ENCODE peak calls at places on chromosomes 13 and 19, in four cellular contexts. T, D, V and B are unnamed samples.

GRCh38 chr19:33429891-33430673 is 56.6 kb downstream of the CEBPG start:
- DNase-seq in D (no peak), T (peak), V (peak), B (no peak)

GRCh38 chr19:30666301-30666803 is 294.2 kb downstream of the ZNF536 start:
- DNase-seq in D (peak), T (no peak), V (peak), B (no peak)

GRCh38 chr13:41386206-41386605 is 71.1 kb upstream of the RGCC start:
- DNase-seq in T (no peak), V (no peak), D (no peak), B (no peak)

GRCh38 chr19:40989453-40989852 is 1.6 kb upstream of the CYP2B6 start:
- DNase-seq in T (no peak), V (no peak), D (no peak), B (no peak)

GRCh38 chr19:8487137-8487851 is 15.1 kb downstream of the PRAM1 start:
- DNase-seq in D (no peak), V (peak), T (peak), B (no peak)

GRCh38 chr19:29277107-29277506 is 64.2 kb upstream of the UQCRFS1 start:
- DNase-seq in T (peak), D (no peak), V (no peak), B (no peak)

GRCh38 chr19:45087531-45087930 is 5.4 kb upstream of the PPP1R37 start:
- DNase-seq in D (no peak), V (no peak), T (no peak), B (no peak)

GRCh38 chr19:38213911-38214625 is 10.0 kb downstream of the DPF1 start:
- DNase-seq in T (no peak), D (no peak), V (no peak), B (peak)

GRCh38 chr19:29062486-29063435 is 150.2 kb downstream of the UQCRFS1 start:
- DNase-seq in D (no peak), T (no peak), V (no peak), B (no peak)

GRCh38 chr13:43377149-43377548 is 353.8 kb downstream of the DNAJC15 start:
- DNase-seq in T (no peak), D (peak), V (no peak), B (no peak)

GRCh38 chr13:32228330-32229041 is 86.7 kb downstream of the ZAR1L start:
- DNase-seq in D (no peak), V (no peak), T (no peak), B (no peak)

GRCh38 chr19:3479177-3479818 is 1.0 kb downstream of the SMIM24 start:
- DNase-seq in D (no peak), T (no peak), V (peak), B (no peak)

GRCh38 chr19:40862785-40863184 is 12.5 kb upstream of the CYP2A6 start:
- DNase-seq in D (no peak), V (no peak), T (no peak), B (no peak)

GRCh38 chr19:6589711-6590457 is 1.1 kb downstream of the CD70 start:
- DNase-seq in D (no peak), T (no peak), V (no peak), B (no peak)

GRCh38 chr19:33390120-33390907 is 16.8 kb downstream of the CEBPG start:
- DNase-seq in V (peak), D (no peak), T (peak), B (no peak)

GRCh38 chr13:27605610-27606200 is 14.6 kb downstream of the LNX2 start:
- DNase-seq in D (no peak), V (no peak), T (no peak), B (no peak)

GRCh38 chr19:35913589-35913988 is 5.5 kb upstream of the TYROBP start:
- DNase-seq in D (no peak), T (no peak), V (no peak), B (no peak)

GRCh38 chr19:42097461-42097860 is 21.5 kb downstream of the ZNF574 start:
- DNase-seq in V (no peak), T (no peak), D (no peak), B (no peak)

GRCh38 chr13:52195052-52195837 is 35.8 kb upstream of the NEK3 start:
- DNase-seq in D (peak), V (peak), T (peak), B (peak)

GRCh38 chr19:55419089-55419488 is 11.5 kb upstream of the UBE2S start:
- DNase-seq in D (no peak), V (no peak), T (no peak), B (no peak)

GRCh38 chr13:93420887-93421286 is 194.3 kb downstream of the GPC6 start:
- DNase-seq in V (no peak), T (no peak), D (no peak), B (no peak)

GRCh38 chr13:32246468-32246867 is 68.7 kb downstream of the ZAR1L start:
- DNase-seq in D (peak), V (peak), T (no peak), B (peak)

DNA sequence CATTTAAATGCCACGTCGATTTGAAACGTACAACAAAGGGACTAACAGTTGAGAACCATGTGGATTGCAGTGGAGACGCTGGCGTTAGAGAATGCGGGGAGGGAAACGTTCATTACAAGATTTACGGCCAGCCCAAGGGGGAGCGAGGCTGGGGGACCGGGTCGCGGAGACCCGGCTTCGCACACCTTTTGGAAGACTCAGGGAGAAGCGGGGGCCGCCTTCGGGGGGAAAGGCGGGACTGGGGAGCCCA is 20.8 kb upstream of the OR10H1 start:
- DNase-seq in V (no peak), T (no peak), D (no peak), B (no peak)
- H3K4me3 ChIP-seq in V (peak), T (peak), D (peak), B (peak)

GRCh38 chr19:46299695-46300094 is 2.9 kb downstream of the HIF3A start:
- DNase-seq in V (peak), T (peak), D (no peak), B (no peak)

GRCh38 chr19:46298477-46299003 is 1.7 kb downstream of the HIF3A start:
- DNase-seq in D (no peak), V (no peak), T (no peak), B (no peak)

GRCh38 chr19:46299004-46299509 is 2.2 kb downstream of the HIF3A start:
- DNase-seq in D (peak), V (peak), T (peak), B (peak)

GRCh38 chr19:46296722-46297431 is at the start of gene HIF3A:
- DNase-seq in D (peak), V (peak), T (peak), B (no peak)

DNA sequence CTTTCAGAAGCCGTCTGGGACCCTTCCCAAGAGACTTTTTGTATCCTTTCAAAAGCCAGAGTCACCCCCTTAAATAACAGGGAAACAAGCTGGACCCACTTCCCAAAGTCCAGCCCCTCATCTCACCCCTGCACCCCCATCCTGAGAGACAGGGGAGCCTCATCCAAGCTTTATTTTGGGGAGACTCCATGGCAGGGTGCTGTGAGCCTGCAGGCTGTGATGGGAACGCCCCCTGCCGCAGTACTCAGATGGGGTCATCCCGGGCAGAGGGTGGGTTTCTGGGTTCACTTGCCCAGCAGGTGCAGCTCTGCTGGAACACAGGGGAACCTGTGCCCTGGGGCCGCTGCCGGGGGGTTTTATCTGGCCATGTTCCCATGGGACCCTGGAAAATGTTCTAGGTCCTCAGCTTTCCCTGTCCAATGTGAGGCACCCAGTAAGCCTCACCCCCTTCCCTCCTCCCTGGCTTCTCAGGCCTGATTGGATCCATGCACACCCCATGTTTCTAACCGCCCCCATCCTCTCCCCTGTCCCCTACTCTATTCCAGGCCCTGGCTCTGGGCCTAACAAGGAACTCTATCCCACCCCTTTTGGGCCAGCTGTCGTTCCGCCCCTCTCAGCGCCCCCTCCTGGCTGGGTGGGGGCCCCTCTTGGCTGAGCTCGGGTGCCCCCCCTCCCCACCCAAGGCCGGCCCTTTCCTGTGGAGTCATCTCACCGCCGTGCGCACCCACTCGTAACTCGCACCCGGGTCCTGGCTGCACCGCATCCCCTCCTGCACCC is 1.0 kb downstream of the HIF3A start:
- DNase-seq in T (peak), D (peak), V (peak), B (no peak)
- TF ChIP-seq CTCF in T (peak), D (no peak), V (no peak), B (no peak)

GRCh38 chr13:76882431-76882830 is 3.8 kb downstream of the KCTD12 start:
- DNase-seq in T (no peak), V (no peak), D (no peak), B (no peak)
- H3K4me3 ChIP-seq in T (peak), V (no peak), D (no peak), B (no peak)

DNA sequence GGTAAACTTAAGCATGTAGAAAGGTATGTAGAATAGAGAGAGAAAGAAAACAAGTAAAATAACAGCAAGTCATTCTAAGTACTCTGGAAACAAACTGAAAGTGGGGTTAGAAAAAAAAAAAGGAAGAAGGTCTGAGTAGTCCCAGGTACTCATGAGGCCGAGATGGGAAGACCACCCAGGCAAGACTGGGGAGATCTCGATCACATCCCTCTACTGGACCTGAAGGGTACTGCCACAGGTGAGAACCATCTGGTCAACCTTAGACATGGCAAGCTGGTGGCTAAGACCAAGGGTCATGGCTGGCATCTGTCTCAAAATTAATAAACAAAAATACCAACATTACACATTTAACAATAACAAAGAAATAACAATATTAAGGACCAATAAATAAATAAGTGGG is 36.3 kb upstream of the ZNF724 start:
- DNase-seq in D (no peak), T (no peak), V (no peak), B (no peak)
- TF ChIP-seq CTCF in D (peak), T (peak), V (no peak), B (peak)

GRCh38 chr13:73779881-73780280 is 354.3 kb downstream of the KLF12 start:
- DNase-seq in V (no peak), T (no peak), D (no peak), B (no peak)
- H3K4me3 ChIP-seq in V (no peak), T (no peak), D (no peak), B (no peak)

GRCh38 chr19:844300-844971 is 3.6 kb downstream of the PRTN3 start:
- DNase-seq in V (no peak), D (no peak), T (no peak), B (no peak)
- TF ChIP-seq CTCF in V (no peak), D (no peak), T (no peak), B (no peak)

DNA sequence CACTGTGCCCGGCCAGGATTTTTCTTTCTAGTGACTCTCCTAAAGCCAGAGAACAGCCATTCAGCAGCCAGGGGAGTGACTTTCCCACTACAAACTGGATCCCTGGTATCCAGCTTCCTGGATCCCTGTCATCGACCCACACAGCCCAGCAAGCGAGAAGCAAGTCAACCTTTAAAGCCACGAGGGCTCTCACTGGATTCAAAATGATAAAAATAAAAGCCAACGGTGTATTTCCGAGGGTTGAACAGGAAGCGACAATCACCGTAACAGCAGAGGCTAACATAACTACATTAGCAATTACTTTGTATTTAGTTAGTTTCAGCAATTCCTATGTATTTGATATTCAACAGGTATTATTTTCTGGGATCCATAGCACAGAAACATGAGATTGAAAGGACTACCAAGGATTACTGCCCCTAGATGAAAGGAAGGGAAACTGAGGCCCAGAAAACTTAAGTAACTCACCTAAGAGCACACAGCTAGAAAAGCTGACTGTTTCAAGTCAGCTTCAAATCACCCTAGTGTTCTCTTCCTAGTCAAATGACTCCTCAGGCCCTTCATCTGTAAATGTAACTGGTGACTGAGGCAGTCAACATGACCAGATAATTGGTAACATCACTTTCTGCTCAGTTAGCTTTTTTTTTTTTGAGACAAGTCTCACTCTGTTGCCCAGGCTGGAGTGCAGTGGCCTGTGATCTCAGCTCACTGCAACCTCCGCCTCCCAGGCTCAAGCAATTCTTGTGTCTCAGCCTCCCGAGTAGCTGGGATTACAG is 2.7 kb downstream of the RFX1 start:
- DNase-seq in D (no peak), T (no peak), V (no peak), B (no peak)
- H3K4me3 ChIP-seq in D (no peak), T (no peak), V (no peak), B (no peak)